ENCODE peak calls at places on chromosome 5, in five cellular contexts. K is GM12878, H is H1, O is HepG2, W is K562. G is an unnamed sample.

GRCh38 chr5:77724934-77725333 is 51.2 kb downstream of the TBCA start:
- DNase-seq in W (no peak), H (no peak), K (no peak), O (no peak), G (no peak)

GRCh38 chr5:1085391-1085790 is 26.5 kb downstream of the SLC12A7 start:
- DNase-seq in O (no peak), W (no peak), H (no peak), K (no peak), G (no peak)

GRCh38 chr5:150009671-150010387 is 9.3 kb downstream of the HMGXB3 start:
- DNase-seq in K (no peak), O (no peak), H (no peak), W (no peak), G (no peak)

GRCh38 chr5:54178207-54178606 is 132.2 kb downstream of the ARL15 start:
- DNase-seq in H (no peak), K (no peak), O (no peak), W (no peak), G (no peak)

GRCh38 chr5:113510836-113511451 is 2.5 kb upstream of the YTHDC2 start:
- DNase-seq in K (no peak), H (no peak), O (peak), W (no peak), G (peak)

GRCh38 chr5:314676-315487 is 6.6 kb upstream of the AHRR start:
- DNase-seq in W (no peak), O (no peak), K (no peak), H (no peak), G (no peak)

GRCh38 chr5:54881286-54882005 is 103.9 kb downstream of the ESM1 start:
- DNase-seq in H (no peak), W (no peak), K (no peak), O (no peak), G (no peak)

GRCh38 chr5:65020492-65020891 is 251.8 kb downstream of the CWC27 start:
- DNase-seq in H (no peak), W (no peak), O (no peak), K (no peak), G (no peak)

GRCh38 chr5:31987985-31988710 is 186.0 kb downstream of the GOLPH3 start:
- DNase-seq in W (no peak), H (no peak), O (no peak), K (no peak), G (peak)

GRCh38 chr5:133251296-133252132 is 199.7 kb downstream of the HSPA4 start:
- DNase-seq in W (no peak), K (no peak), H (no peak), O (peak), G (no peak)

GRCh38 chr5:124289641-124290201 is 456.7 kb downstream of the ZNF608 start:
- DNase-seq in W (no peak), H (peak), O (peak), K (no peak), G (peak)

GRCh38 chr5:51382759-51383493 is at the start of gene ISL1:
- DNase-seq in O (no peak), H (no peak), K (no peak), W (peak), G (peak)

GRCh38 chr5:102536323-102536928 is 37.6 kb upstream of the SLCO6A1 start:
- DNase-seq in W (no peak), O (no peak), H (no peak), K (no peak), G (peak)

GRCh38 chr5:75337366-75338021 is 474 bp downstream of the HMGCR start:
- DNase-seq in K (no peak), O (no peak), H (no peak), W (no peak), G (no peak)

GRCh38 chr5:20694121-20694520 is 706.1 kb upstream of the CDH18 start:
- DNase-seq in H (no peak), O (no peak), K (no peak), W (no peak), G (no peak)

GRCh38 chr5:103260951-103261350 is 2.4 kb downstream of the MACIR start:
- DNase-seq in H (no peak), K (peak), W (no peak), O (no peak), G (no peak)

GRCh38 chr5:108472237-108472636 is 90.3 kb upstream of the FBXL17 start:
- DNase-seq in W (no peak), K (no peak), O (no peak), H (no peak), G (no peak)

GRCh38 chr5:159987031-159987674 is 21.8 kb upstream of the TTC1 start:
- DNase-seq in H (peak), O (peak), W (peak), K (peak), G (peak)
- TF ChIP-seq POLR2A in H (no peak), O (no peak), W (no peak), K (no peak), G (no peak)

GRCh38 chr5:165325201-165325600 is 1819.8 kb downstream of the MAT2B start:
- DNase-seq in W (no peak), O (no peak), K (no peak), H (no peak), G (no peak)
- TF ChIP-seq ATF3 in W (no peak), O (no peak), K (no peak), H (no peak), G (no peak)

GRCh38 chr5:16934669-16935068 is 1.4 kb downstream of the MYO10 start:
- DNase-seq in H (no peak), W (no peak), K (no peak), O (no peak), G (no peak)

GRCh38 chr5:16937503-16938161 is 1.5 kb upstream of the MYO10 start:
- DNase-seq in K (no peak), O (no peak), W (no peak), H (no peak), G (no peak)

GRCh38 chr5:16937023-16937379 is 913 bp upstream of the MYO10 start:
- DNase-seq in W (no peak), H (no peak), K (no peak), O (no peak), G (no peak)

GRCh38 chr5:16935271-16936149 is 578 bp downstream of the MYO10 start:
- DNase-seq in K (no peak), H (peak), W (no peak), O (no peak), G (no peak)

GRCh38 chr5:16936150-16937022 is at the start of gene MYO10:
- DNase-seq in W (peak), O (no peak), H (peak), K (no peak), G (no peak)
- TF ChIP-seq POLR2A in W (no peak), O (no peak), H (peak), K (no peak), G (peak)

GRCh38 chr5:148482697-148483462 is 99.1 kb downstream of the FBXO38 start:
- DNase-seq in H (peak), W (peak), O (peak), K (peak), G (peak)
- TF ChIP-seq ATF3 in H (no peak), W (no peak), O (no peak), K (no peak), G (no peak)